ENCODE peak calls at places on chromosome 12, in five cellular contexts. Y is neural progenitor cell, F is heart left ventricle, G is uterus, Z is PC-3. I is an unnamed sample.

GRCh38 chr12:2957816-2958431 is 1.3 kb upstream of the TEAD4 start:
- DNase-seq in G (no peak), Z (no peak), Y (no peak), F (no peak), I (no peak)

GRCh38 chr12:124640096-124640495 is 72.7 kb upstream of the NCOR2 start:
- DNase-seq in Y (no peak), G (no peak), Z (peak; percentile 78), F (no peak), I (no peak)

GRCh38 chr12:27505124-27505523 is 18.9 kb upstream of the PPFIBP1 start:
- DNase-seq in G (no peak), F (no peak), Y (no peak), Z (no peak), I (no peak)

GRCh38 chr12:116087962-116088361 is 189.5 kb downstream of the MED13L start:
- DNase-seq in G (no peak), Y (no peak), Z (no peak), F (no peak), I (no peak)

GRCh38 chr12:1744932-1745331 is 54.1 kb downstream of the ADIPOR2 start:
- DNase-seq in G (no peak), F (no peak), Z (no peak), Y (no peak), I (no peak)

GRCh38 chr12:42744539-42745156 is 155.1 kb upstream of the PRICKLE1 start:
- DNase-seq in F (no peak), Y (no peak), Z (peak; percentile 90), G (peak; percentile 54), I (no peak)

GRCh38 chr12:78403136-78403535 is 461.4 kb upstream of the SYT1 start:
- DNase-seq in F (no peak), Z (peak; percentile 85), G (no peak), Y (no peak), I (no peak)

GRCh38 chr12:75487310-75487709 is 6.8 kb downstream of the GLIPR1 start:
- DNase-seq in Y (peak; percentile 25), F (no peak), G (no peak), Z (no peak), I (no peak)

GRCh38 chr12:69069479-69069878 is 136.5 kb upstream of the CPM start:
- DNase-seq in G (no peak), Y (no peak), F (no peak), Z (no peak), I (no peak)

GRCh38 chr12:100672075-100672592 is 98.7 kb downstream of the GAS2L3 start:
- DNase-seq in Y (peak; percentile 43), G (no peak), Z (peak; percentile 55), F (no peak), I (peak; percentile 23)

GRCh38 chr12:121358093-121358492 is 5.9 kb upstream of the ANAPC5 start:
- DNase-seq in G (no peak), Z (no peak), Y (no peak), F (no peak), I (no peak)

GRCh38 chr12:86256169-86256568 is at the start of gene MGAT4C:
- DNase-seq in Z (no peak), G (no peak), F (no peak), Y (peak; percentile 39), I (no peak)

GRCh38 chr12:62720661-62721330 is 214.2 kb downstream of the PPM1H start:
- DNase-seq in Y (no peak), Z (peak; percentile 48), F (peak; percentile 64), G (no peak), I (no peak)

GRCh38 chr12:64088431-64089349 is 133.4 kb downstream of the KICS2 start:
- DNase-seq in Z (peak; percentile 98), Y (no peak), F (peak; percentile 78), G (peak; percentile 65), I (peak; percentile 79)

GRCh38 chr12:5102261-5102789 is 58.6 kb downstream of the KCNA5 start:
- DNase-seq in G (no peak), Z (no peak), Y (no peak), F (no peak), I (no peak)

GRCh38 chr12:131275824-131276223 is 322.1 kb downstream of the ADGRD1 start:
- DNase-seq in Y (no peak), G (no peak), F (no peak), Z (no peak), I (no peak)

GRCh38 chr12:1553987-1554982 is 40.1 kb downstream of the FBXL14 start:
- DNase-seq in F (no peak), G (no peak), Y (no peak), Z (no peak), I (no peak)

GRCh38 chr12:47753021-47754001 is 5.4 kb downstream of the RAPGEF3 start:
- DNase-seq in Z (peak; percentile 64), G (peak; percentile 73), Y (no peak), F (peak; percentile 84), I (peak; percentile 93)

GRCh38 chr12:6167327-6168280 is 32.6 kb upstream of the CD9 start:
- DNase-seq in G (peak; percentile 62), Y (no peak), F (peak; percentile 78), Z (peak; percentile 88), I (peak; percentile 80)

DNA sequence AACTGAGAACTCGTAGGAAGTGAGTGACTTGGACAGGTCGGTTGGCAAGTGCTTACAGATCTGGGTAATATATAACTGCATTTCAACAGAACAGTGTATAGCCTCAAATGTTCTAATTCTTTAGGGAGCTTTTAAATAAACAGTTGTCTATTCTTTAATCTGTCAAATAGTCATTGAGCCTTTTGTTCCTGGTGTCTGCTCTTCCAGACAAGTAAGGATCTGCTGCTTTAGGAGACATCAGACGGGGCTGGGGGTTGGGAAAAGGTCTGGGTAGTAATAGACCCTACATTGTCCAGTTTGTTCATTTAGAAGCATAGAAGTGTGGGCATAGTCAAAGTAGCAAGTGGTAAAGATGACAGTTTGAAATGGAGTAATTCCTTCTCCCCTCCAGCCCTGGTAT is 2.0 kb downstream of the PTPN11 start:
- DNase-seq in Y (no peak), Z (no peak), G (no peak), F (no peak), I (no peak)
- H3K4me3 ChIP-seq in Y (no peak overlapping the region), Z (peak overlapping the region; percentile 6), G (no peak overlapping the region), F (no peak overlapping the region), I (no peak overlapping the region)

DNA sequence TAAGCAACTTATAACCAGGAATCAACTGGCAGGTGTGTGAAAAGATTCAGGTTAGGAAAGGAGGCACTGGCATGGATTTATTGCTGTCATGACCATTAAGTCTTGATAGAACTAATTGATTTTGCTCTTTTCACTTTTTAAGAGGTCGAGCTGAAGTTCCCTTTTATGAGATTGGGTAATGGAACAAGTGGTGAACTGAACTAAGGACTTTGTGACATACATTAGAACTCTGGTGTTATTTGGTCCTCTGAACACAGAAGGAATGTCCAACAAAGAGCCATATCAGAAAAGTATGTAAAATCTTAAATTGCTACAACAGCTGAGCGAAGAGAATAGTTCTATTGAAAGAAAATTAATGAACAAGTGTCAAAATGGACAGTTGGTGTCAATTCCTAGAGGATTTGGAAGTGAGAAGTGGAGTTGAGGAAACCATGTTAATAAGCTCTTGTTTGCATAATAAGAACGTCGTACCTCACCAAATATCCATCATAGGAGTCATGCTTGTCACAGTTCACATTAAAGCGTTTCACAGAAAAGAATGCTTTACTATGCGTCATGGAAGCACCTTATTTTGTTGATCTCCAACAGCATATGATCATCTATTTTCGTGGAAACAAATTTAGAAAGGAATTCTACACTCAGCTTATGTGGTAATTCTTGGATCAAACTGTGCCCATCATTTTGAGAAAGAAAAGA is 8.4 kb upstream of the MYF6 start:
- DNase-seq in F (no peak), G (no peak), Z (no peak), Y (no peak), I (no peak)
- H3K27me3 ChIP-seq in F (no peaks in the 10 kb centered on the region), G (no peaks in the 10 kb centered on the region), Z (peaks cover 5% of the 10 kb centered on the region), Y (no peaks in the 10 kb centered on the region), I (no peaks in the 10 kb centered on the region)

DNA sequence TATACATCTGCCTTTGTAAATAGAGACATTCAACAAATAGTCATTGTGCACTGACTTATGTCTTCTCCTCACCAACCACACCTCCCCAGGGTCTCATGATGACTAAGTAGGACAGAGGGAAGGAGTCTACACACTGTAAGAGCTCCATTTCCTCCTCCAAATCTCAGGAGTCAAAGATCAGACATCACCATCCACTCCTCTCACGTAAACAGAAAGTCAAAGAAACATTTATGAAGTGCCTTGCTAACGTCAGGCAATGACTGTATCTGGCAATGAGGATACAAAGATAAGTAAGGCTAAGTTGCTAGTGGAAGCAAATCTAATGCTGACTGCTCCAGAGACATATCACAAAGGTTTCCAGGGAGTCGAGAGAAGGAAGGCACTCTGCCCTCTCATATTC is 88.9 kb downstream of the SLC2A13 start:
- DNase-seq in F (no peak), G (no peak), Y (no peak), Z (peak; percentile 62), I (no peak)
- H3K4me3 ChIP-seq in F (no peak overlapping the region), G (no peak overlapping the region), Y (no peak overlapping the region), Z (no peak overlapping the region), I (no peak overlapping the region)

DNA sequence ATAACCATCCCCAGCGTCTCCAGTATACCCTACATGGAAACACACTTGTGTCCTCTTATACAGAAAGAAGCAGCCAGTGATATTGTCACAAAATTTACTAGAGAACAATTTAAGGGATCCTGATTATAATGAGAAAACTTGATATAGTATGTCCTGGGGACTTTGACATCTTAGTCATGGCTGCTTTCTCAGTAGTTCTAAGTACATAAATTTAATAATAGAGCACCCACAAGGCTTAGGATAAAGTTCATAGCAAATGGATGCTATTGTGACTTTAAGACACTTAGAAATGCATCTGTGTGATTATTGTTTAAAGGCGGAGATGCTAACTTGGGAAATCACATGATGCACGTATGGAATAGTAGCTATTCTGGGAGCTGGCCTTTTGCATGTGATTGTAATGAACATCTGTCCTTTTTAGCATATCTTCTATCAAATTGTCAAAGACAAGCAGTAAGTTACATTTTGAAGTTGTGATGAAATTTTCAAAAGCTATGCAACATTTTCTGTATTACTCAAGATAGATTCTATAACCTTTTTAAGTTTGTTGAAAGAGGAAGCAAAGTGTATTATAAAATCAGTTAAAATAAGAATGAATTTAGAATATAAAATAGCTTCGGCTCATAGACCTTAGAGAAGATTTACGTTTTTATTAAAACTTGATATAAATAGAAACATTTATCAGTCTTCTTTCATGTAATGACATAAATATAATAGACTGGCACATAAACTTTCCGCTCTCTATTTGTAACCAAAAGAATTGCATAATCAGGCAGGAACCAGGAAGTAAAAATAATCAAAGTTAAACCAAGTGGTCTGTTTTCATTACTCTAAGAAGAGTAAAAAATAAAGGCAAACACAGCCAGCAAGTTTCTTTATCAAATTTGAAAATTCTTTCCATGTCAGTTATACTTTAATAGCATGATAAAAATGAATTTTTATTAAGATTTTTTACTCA is 46.6 kb upstream of the ATP2A2 start:
- DNase-seq in Z (no peak), Y (no peak), F (no peak), G (no peak), I (no peak)
- H3K27me3 ChIP-seq in Z (no peaks in the 10 kb centered on the region), Y (no peaks in the 10 kb centered on the region), F (no peaks in the 10 kb centered on the region), G (no peaks in the 10 kb centered on the region), I (no peaks in the 10 kb centered on the region)

GRCh38 chr12:79563021-79563739 is 127.6 kb downstream of the PAWR start:
- DNase-seq in Z (peak; percentile 65), Y (no peak), F (no peak), G (no peak), I (no peak)
- H3K4me3 ChIP-seq in Z (no peak overlapping the region), Y (no peak overlapping the region), F (no peak overlapping the region), G (no peak overlapping the region), I (no peak overlapping the region)

GRCh38 chr12:123599721-123600120 is 2.2 kb upstream of the DDX55 start:
- DNase-seq in F (no peak), Z (no peak), Y (no peak), G (no peak), I (no peak)

GRCh38 chr12:123595729-123596128 is 6.2 kb upstream of the DDX55 start:
- DNase-seq in Z (peak; percentile 44), Y (no peak), F (no peak), G (no peak), I (no peak)

GRCh38 chr12:123599310-123599709 is 2.6 kb upstream of the DDX55 start:
- DNase-seq in G (no peak), Z (no peak), F (no peak), Y (no peak), I (no peak)

GRCh38 chr12:123598522-123598921 is 3.4 kb upstream of the DDX55 start:
- DNase-seq in Z (no peak), Y (no peak), F (no peak), G (no peak), I (no peak)

GRCh38 chr12:123597100-123597499 is 4.8 kb upstream of the DDX55 start:
- DNase-seq in G (no peak), F (no peak), Y (no peak), Z (no peak), I (no peak)
- H3K27me3 ChIP-seq in G (no peaks in the 10 kb centered on the region), F (no peaks in the 10 kb centered on the region), Y (no peaks in the 10 kb centered on the region), Z (no peaks in the 10 kb centered on the region), I (no peaks in the 10 kb centered on the region)